ENCODE peak calls at places on chromosomes 2 and 18, in ten cellular contexts. W is cardiac fibroblast, L is fibroblast of lung, P is AG04450, S is GM10248, J is CD14-positive monocyte, H is lower lobe of right lung, B is WTC11, A is WERI-Rb-1, V is GM12865. Z is an unnamed sample.

GRCh38 chr2:105582952-105583660 is 161.6 kb upstream of the NCK2 start:
- DNase-seq in W (no peak), S (no peak), H (no peak), J (no peak), V (no peak), P (no peak), L (no peak), A (no peak), B (no peak), Z (peak)

GRCh38 chr2:173631123-173631450 is 276.4 kb downstream of the CDCA7 start:
- DNase-seq in V (no peak), P (no peak), J (no peak), H (no peak), S (no peak), L (peak), B (no peak), A (no peak), W (peak), Z (no peak)

GRCh38 chr2:95700554-95700953 is 108.8 kb downstream of the TRIM43 start:
- DNase-seq in S (no peak), W (no peak), B (no peak), P (no peak), V (no peak), A (no peak), H (no peak), L (no peak), J (peak), Z (no peak)

GRCh38 chr2:109614715-109615636 is 812 bp downstream of the SOWAHC start:
- DNase-seq in W (peak), B (peak), S (no peak), H (peak), V (no peak), J (no peak), A (no peak), L (no peak), P (no peak), Z (peak)

GRCh38 chr2:160516547-160517365 is 23.1 kb upstream of the RBMS1 start:
- DNase-seq in B (no peak), H (no peak), J (no peak), V (peak), W (peak), S (no peak), A (peak), L (peak), P (no peak), Z (no peak)

GRCh38 chr2:236657801-236658200 is 88.2 kb downstream of the ACKR3 start:
- DNase-seq in S (no peak), W (no peak), B (no peak), P (no peak), H (no peak), A (no peak), L (no peak), V (no peak), J (no peak), Z (no peak)

GRCh38 chr2:131402320-131403049 is 38.5 kb upstream of the RAB6D start:
- DNase-seq in A (no peak), W (no peak), B (no peak), P (no peak), J (no peak), L (no peak), S (no peak), V (no peak), H (no peak), Z (no peak)

GRCh38 chr18:48459016-48459415 is 49.8 kb upstream of the ZBTB7C start:
- DNase-seq in V (no peak), B (no peak), W (no peak), J (no peak), L (no peak), A (no peak), S (no peak), H (no peak), P (no peak), Z (no peak)

GRCh38 chr18:48031011-48031480 is 100.6 kb upstream of the SMAD2 start:
- DNase-seq in A (peak), J (peak), V (peak), W (peak), B (peak), S (peak), P (no peak), H (peak), L (peak), Z (peak)

GRCh38 chr18:59907172-59907571 is 7.4 kb downstream of the PMAIP1 start:
- DNase-seq in B (no peak), A (no peak), V (peak), S (no peak), H (no peak), J (no peak), L (no peak), P (no peak), W (no peak), Z (no peak)

GRCh38 chr2:125701070-125701469 is 954.9 kb upstream of the GYPC start:
- DNase-seq in H (no peak), L (no peak), P (no peak), A (no peak), V (no peak), W (no peak), S (no peak), B (no peak), J (no peak), Z (no peak)

GRCh38 chr18:10927290-10927979 is 221.9 kb downstream of the PIEZO2 start:
- DNase-seq in A (no peak), P (peak), B (no peak), L (peak), S (no peak), J (no peak), H (no peak), V (no peak), W (peak), Z (no peak)

GRCh38 chr2:31522742-31523141 is 58.0 kb downstream of the SRD5A2 start:
- DNase-seq in J (no peak), H (no peak), B (no peak), W (no peak), L (no peak), S (no peak), A (no peak), V (no peak), P (no peak), Z (no peak)

GRCh38 chr2:118816669-118817068 is 30.8 kb downstream of the EN1 start:
- DNase-seq in B (no peak), W (no peak), H (no peak), P (no peak), V (no peak), L (no peak), J (no peak), S (no peak), A (no peak), Z (no peak)

GRCh38 chr2:188181439-188181838 is 110.2 kb upstream of the GULP1 start:
- DNase-seq in B (no peak), V (no peak), J (no peak), H (no peak), P (no peak), S (no peak), L (no peak), A (peak), W (no peak), Z (peak)

GRCh38 chr2:73386342-73386868 is 769 bp downstream of the ALMS1 start:
- DNase-seq in A (no peak), V (no peak), J (no peak), W (no peak), H (no peak), P (no peak), S (no peak), B (no peak), L (no peak), Z (no peak)

GRCh38 chr18:1906421-1906820 is 664.9 kb downstream of the METTL4 start:
- DNase-seq in J (no peak), B (no peak), H (no peak), V (no peak), A (no peak), W (no peak), L (no peak), S (no peak), P (no peak), Z (no peak)

GRCh38 chr2:136013962-136014361 is 28.5 kb upstream of the DARS1 start:
- DNase-seq in B (no peak), V (no peak), W (no peak), H (no peak), P (no peak), J (no peak), S (no peak), L (no peak), A (no peak), Z (peak)

GRCh38 chr18:41378628-41379027 is 576.4 kb upstream of the PIK3C3 start:
- DNase-seq in B (no peak), L (peak), V (no peak), J (no peak), W (peak), S (no peak), A (peak), H (no peak), P (peak), Z (no peak)

GRCh38 chr2:219507555-219508443 is 6.5 kb upstream of the ASIC4 start:
- DNase-seq in W (no peak), L (no peak), B (no peak), J (no peak), P (no peak), S (no peak), H (no peak), V (no peak), A (no peak), Z (no peak)

GRCh38 chr2:45168731-45169338 is 159.6 kb upstream of the SIX2 start:
- DNase-seq in L (no peak), A (peak), W (peak), J (no peak), B (peak), P (no peak), S (peak), V (no peak), H (no peak), Z (peak)

GRCh38 chr2:204339212-204339715 is 206.0 kb upstream of the PARD3B start:
- DNase-seq in H (no peak), S (no peak), B (no peak), W (no peak), V (no peak), J (no peak), L (no peak), P (no peak), A (no peak), Z (no peak)

GRCh38 chr2:186868344-186868743 is 19.4 kb upstream of the ZSWIM2 start:
- DNase-seq in S (no peak), B (no peak), A (no peak), W (peak), H (no peak), V (no peak), P (no peak), J (no peak), L (peak), Z (no peak)

GRCh38 chr18:28175047-28175929 is 1.6 kb downstream of the CDH2 start:
- DNase-seq in L (no peak), S (peak), P (no peak), J (no peak), A (peak), V (no peak), H (no peak), W (peak), B (peak), Z (no peak)

GRCh38 chr18:59353079-59353680 is 5.9 kb downstream of the LMAN1 start:
- DNase-seq in J (no peak), V (no peak), P (no peak), A (no peak), H (no peak), S (no peak), W (peak), L (no peak), B (no peak), Z (no peak)

GRCh38 chr2:37916512-37917082 is 8.5 kb upstream of the RMDN2 start:
- DNase-seq in J (no peak), P (peak), B (no peak), S (no peak), V (no peak), H (peak), W (peak), L (peak), A (no peak), Z (peak)

GRCh38 chr18:48095726-48096125 is 165.3 kb upstream of the SMAD2 start:
- DNase-seq in P (no peak), H (no peak), J (no peak), B (no peak), W (no peak), V (no peak), L (no peak), S (no peak), A (peak), Z (no peak)

GRCh38 chr2:71778514-71779305 is 325.3 kb downstream of the DYSF start:
- DNase-seq in V (no peak), S (no peak), A (no peak), H (no peak), B (no peak), L (peak), P (no peak), J (no peak), W (no peak), Z (no peak)
- TF ChIP-seq CTCF in V (no peak), S (no peak), A (no peak), H (no peak), B (no peak), L (peak), P (peak), J (no peak), W (no peak), Z (no peak)

DNA sequence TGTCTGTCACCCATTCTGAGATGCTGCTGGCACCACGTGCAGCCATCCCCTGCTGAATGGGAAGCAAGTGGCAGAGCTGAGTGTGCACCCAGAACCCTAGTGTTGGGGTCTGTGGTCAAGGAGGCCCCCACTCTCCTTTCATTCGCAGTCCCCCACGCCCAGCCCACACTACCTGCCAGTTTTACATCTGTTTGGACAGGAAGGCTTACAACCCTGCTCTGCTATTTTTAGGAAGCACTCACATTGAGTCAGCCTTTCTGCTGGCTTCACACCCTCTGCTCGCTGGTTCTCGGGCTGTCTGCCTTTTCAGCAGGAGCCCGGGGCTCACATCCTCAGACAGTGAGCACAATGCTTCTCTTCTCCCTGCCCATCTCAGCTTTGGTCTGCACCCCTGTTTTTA is 10.7 kb upstream of the ADCY3 start:
- DNase-seq in H (no peak), B (no peak), S (peak), W (no peak), J (no peak), V (peak), A (no peak), P (no peak), L (no peak), Z (no peak)
- TF ChIP-seq CTCF in H (no peak), B (no peak), S (no peak), W (no peak), J (no peak), V (no peak), A (no peak), P (no peak), L (no peak), Z (no peak)

GRCh38 chr18:13831864-13832508 is 8.0 kb downstream of the MC5R start:
- DNase-seq in W (no peak), S (no peak), A (no peak), L (no peak), B (no peak), P (no peak), J (no peak), H (no peak), V (peak), Z (no peak)
- TF ChIP-seq CTCF in W (no peak), S (no peak), A (peak), L (no peak), B (no peak), P (no peak), J (no peak), H (no peak), V (no peak), Z (no peak)

GRCh38 chr18:23095463-23095862 is 39.8 kb upstream of the CABLES1 start:
- DNase-seq in H (no peak), B (no peak), W (no peak), S (no peak), A (no peak), V (no peak), J (no peak), L (no peak), P (no peak), Z (no peak)
- TF ChIP-seq CTCF in H (no peak), B (no peak), W (no peak), S (no peak), A (peak), V (peak), J (no peak), L (no peak), P (peak), Z (no peak)

GRCh38 chr2:180359522-180360282 is 352.6 kb upstream of the CWC22 start:
- DNase-seq in B (no peak), L (no peak), S (peak), A (no peak), H (no peak), V (peak), W (no peak), P (no peak), J (no peak), Z (peak)
- TF ChIP-seq CTCF in B (no peak), L (no peak), S (no peak), A (peak), H (no peak), V (peak), W (no peak), P (no peak), J (no peak), Z (peak)